ENCODE peak calls at places on chromosome 1, in five cellular contexts. H, N, J, M and L are unnamed samples.

GRCh38 chr1:82695443-82695842 is 894.7 kb downstream of the ADGRL2 start:
- DNase-seq in H (no peak), N (no peak), J (peak), M (no peak), L (no peak)

GRCh38 chr1:32715901-32716311 is 13.3 kb upstream of the SYNC start:
- DNase-seq in H (no peak), N (no peak), J (no peak), M (no peak), L (no peak)

GRCh38 chr1:115458426-115459114 is 120.5 kb upstream of the NGF start:
- DNase-seq in H (no peak), N (no peak), J (no peak), M (no peak), L (no peak)

GRCh38 chr1:4655674-4656532 is 1.5 kb downstream of the AJAP1 start:
- DNase-seq in H (no peak), N (peak), J (peak), M (no peak), L (peak)

GRCh38 chr1:31683997-31684396 is 19.8 kb downstream of the COL16A1 start:
- DNase-seq in H (no peak), N (no peak), J (no peak), M (no peak), L (no peak)

GRCh38 chr1:19665044-19665455 is 375 bp downstream of the HTR6 start:
- DNase-seq in H (no peak), N (no peak), J (no peak), M (no peak), L (no peak)

GRCh38 chr1:61641171-61641570 is 83.8 kb downstream of the TM2D1 start:
- DNase-seq in H (no peak), N (no peak), J (no peak), M (no peak), L (no peak)

GRCh38 chr1:34985063-34985770 is at the start of gene TMEM35B:
- DNase-seq in H (peak), N (peak), J (peak), M (peak), L (peak)

GRCh38 chr1:43481481-43481880 is 27.8 kb upstream of the HYI start:
- DNase-seq in H (no peak), N (no peak), J (no peak), M (no peak), L (no peak)

GRCh38 chr1:5820026-5820421 is 172.2 kb downstream of the NPHP4 start:
- DNase-seq in H (no peak), N (no peak), J (no peak), M (no peak), L (no peak)

GRCh38 chr1:210850556-210850955 is 283.4 kb downstream of the KCNH1 start:
- DNase-seq in H (no peak), N (no peak), J (no peak), M (no peak), L (no peak)